ENCODE peak calls at places on chromosomes 1 and 21, in five cellular contexts. F, Y, P, B and J are unnamed samples.

GRCh38 chr1:227729144-227729880 is 5.8 kb downstream of the JMJD4 start:
- DNase-seq in P (no peak), B (no peak), F (no peak), Y (no peak), J (no peak)

GRCh38 chr1:53294557-53294956 is 33.3 kb downstream of the LRP8 start:
- DNase-seq in B (no peak), F (no peak), Y (no peak), P (no peak), J (no peak)

GRCh38 chr1:54800899-54801759 is at the start of gene TTC22:
- DNase-seq in F (peak; percentile 39), Y (no peak), P (no peak), B (peak; percentile 72), J (no peak)

GRCh38 chr1:154961497-154962237 is at the start of gene PYGO2:
- DNase-seq in F (peak; percentile 91), B (peak; percentile 80), P (peak; percentile 84), Y (peak; percentile 69), J (peak; percentile 80)

GRCh38 chr1:5514519-5515183 is 477.6 kb downstream of the NPHP4 start:
- DNase-seq in P (peak; percentile 76), F (peak; percentile 78), B (peak; percentile 76), Y (no peak), J (peak; percentile 91)

GRCh38 chr1:31573261-31573660 is 3.1 kb upstream of the TINAGL1 start:
- DNase-seq in Y (no peak), F (no peak), P (no peak), B (no peak), J (no peak)

GRCh38 chr21:35855463-35855862 is 204.9 kb downstream of the SETD4 start:
- DNase-seq in Y (no peak), B (no peak), P (no peak), F (no peak), J (no peak)

GRCh38 chr1:115337633-115338456 is at the start of gene NGF:
- DNase-seq in Y (peak; percentile 80), B (no peak), P (peak; percentile 64), F (peak; percentile 86), J (peak; percentile 68)

GRCh38 chr1:216632980-216633379 is 90.2 kb downstream of the ESRRG start:
- DNase-seq in Y (no peak), B (no peak), F (peak; percentile 27), P (no peak), J (no peak)

GRCh38 chr1:20726107-20726911 is 6.2 kb downstream of the SH2D5 start:
- DNase-seq in F (no peak), B (no peak), Y (no peak), P (no peak), J (peak; percentile 29)

GRCh38 chr1:243974451-243975292 is 76.4 kb upstream of the ZBTB18 start:
- DNase-seq in B (no peak), P (no peak), F (peak; percentile 52), Y (no peak), J (no peak)

GRCh38 chr1:232012773-232013386 is 386.3 kb downstream of the DISC1 start:
- DNase-seq in P (peak; percentile 23), B (no peak), Y (peak; percentile 66), F (no peak), J (no peak)

GRCh38 chr1:229058111-229058551 is 212.8 kb upstream of the RAB4A start:
- DNase-seq in B (peak; percentile 34), P (no peak), Y (no peak), F (no peak), J (no peak)

GRCh38 chr1:70966018-70966638 is 81.5 kb downstream of the PTGER3 start:
- DNase-seq in Y (no peak), F (no peak), B (no peak), P (no peak), J (no peak)

GRCh38 chr1:3676581-3677410 is 24.5 kb downstream of the TP73 start:
- DNase-seq in F (no peak), Y (no peak), B (no peak), P (peak; percentile 3), J (no peak)

GRCh38 chr1:78619029-78619428 is 1.2 kb upstream of the IFI44L start:
- DNase-seq in F (no peak), P (no peak), Y (no peak), B (no peak), J (no peak)

GRCh38 chr1:2602311-2602835 is 15.8 kb downstream of the PRXL2B start:
- DNase-seq in B (no peak), Y (no peak), F (no peak), P (no peak), J (no peak)

GRCh38 chr1:25770541-25771245 is 29.3 kb upstream of the SELENON start:
- DNase-seq in P (peak; percentile 33), F (peak; percentile 26), Y (peak; percentile 34), B (peak; percentile 47), J (no peak)

GRCh38 chr1:198155253-198155652 is 1.5 kb upstream of the NEK7 start:
- DNase-seq in Y (no peak), B (no peak), F (no peak), P (no peak), J (no peak)

GRCh38 chr1:214658785-214659184 is 55.8 kb downstream of the CENPF start:
- DNase-seq in B (no peak), F (peak; percentile 39), P (no peak), Y (no peak), J (peak; percentile 41)

GRCh38 chr21:44765231-44766013 is 36.2 kb downstream of the UBE2G2 start:
- DNase-seq in B (peak; percentile 60), P (no peak), F (no peak), Y (no peak), J (no peak)

GRCh38 chr21:18608226-18608625 is 204.6 kb upstream of the TMPRSS15 start:
- DNase-seq in B (no peak), P (no peak), F (no peak), Y (no peak), J (no peak)

GRCh38 chr1:186802388-186802787 is 26.4 kb upstream of the PLA2G4A start:
- DNase-seq in F (no peak), Y (no peak), B (no peak), P (no peak), J (no peak)

GRCh38 chr1:15543589-15544568 is 17.2 kb downstream of the DNAJC16 start:
- DNase-seq in P (no peak), Y (no peak), F (no peak), B (no peak), J (no peak)

GRCh38 chr1:29355375-29355774 is 119.1 kb downstream of the PTPRU start:
- DNase-seq in B (no peak), Y (no peak), F (no peak), P (no peak), J (no peak)

GRCh38 chr1:230120949-230121381 is 53.9 kb downstream of the GALNT2 start:
- DNase-seq in B (no peak), P (no peak), F (peak; percentile 47), Y (no peak), J (no peak)

GRCh38 chr1:160779662-160780397 is 16.1 kb upstream of the LY9 start:
- DNase-seq in P (no peak), Y (no peak), F (peak; percentile 60), B (peak; percentile 57), J (no peak)

GRCh38 chr21:27674037-27674436 is 707.1 kb upstream of the ADAMTS5 start:
- DNase-seq in P (no peak), Y (no peak), F (no peak), B (no peak), J (no peak)

GRCh38 chr1:8373547-8374270 is 55.8 kb downstream of the SLC45A1 start:
- DNase-seq in F (peak; percentile 81), B (no peak), Y (peak; percentile 86), P (peak; percentile 68), J (no peak)

GRCh38 chr1:164728719-164729118 is 169.7 kb downstream of the PBX1 start:
- DNase-seq in Y (no peak), F (no peak), B (no peak), P (no peak), J (no peak)

GRCh38 chr1:164735315-164736052 is 176.5 kb downstream of the PBX1 start:
- DNase-seq in B (no peak), F (peak; percentile 38), P (no peak), Y (no peak), J (no peak)

GRCh38 chr1:164733734-164734133 is 174.8 kb downstream of the PBX1 start:
- DNase-seq in B (no peak), F (no peak), Y (no peak), P (no peak), J (no peak)

GRCh38 chr1:164731161-164731747 is 172.3 kb downstream of the PBX1 start:
- DNase-seq in Y (no peak), F (no peak), P (no peak), B (no peak), J (no peak)

GRCh38 chr1:164733070-164733469 is 174.1 kb downstream of the PBX1 start:
- DNase-seq in B (no peak), Y (no peak), F (no peak), P (no peak), J (no peak)
- TF ChIP-seq CTCF in B (no peak), Y (no peak), F (no peak), P (no peak), J (no peak)

GRCh38 chr1:93702828-93703183 is 21.2 kb upstream of the BCAR3 start:
- DNase-seq in B (no peak), F (no peak), P (no peak), Y (no peak), J (no peak)
- TF ChIP-seq CTCF in B (no peak), F (no peak), P (peak; percentile 15), Y (no peak), J (no peak)

DNA sequence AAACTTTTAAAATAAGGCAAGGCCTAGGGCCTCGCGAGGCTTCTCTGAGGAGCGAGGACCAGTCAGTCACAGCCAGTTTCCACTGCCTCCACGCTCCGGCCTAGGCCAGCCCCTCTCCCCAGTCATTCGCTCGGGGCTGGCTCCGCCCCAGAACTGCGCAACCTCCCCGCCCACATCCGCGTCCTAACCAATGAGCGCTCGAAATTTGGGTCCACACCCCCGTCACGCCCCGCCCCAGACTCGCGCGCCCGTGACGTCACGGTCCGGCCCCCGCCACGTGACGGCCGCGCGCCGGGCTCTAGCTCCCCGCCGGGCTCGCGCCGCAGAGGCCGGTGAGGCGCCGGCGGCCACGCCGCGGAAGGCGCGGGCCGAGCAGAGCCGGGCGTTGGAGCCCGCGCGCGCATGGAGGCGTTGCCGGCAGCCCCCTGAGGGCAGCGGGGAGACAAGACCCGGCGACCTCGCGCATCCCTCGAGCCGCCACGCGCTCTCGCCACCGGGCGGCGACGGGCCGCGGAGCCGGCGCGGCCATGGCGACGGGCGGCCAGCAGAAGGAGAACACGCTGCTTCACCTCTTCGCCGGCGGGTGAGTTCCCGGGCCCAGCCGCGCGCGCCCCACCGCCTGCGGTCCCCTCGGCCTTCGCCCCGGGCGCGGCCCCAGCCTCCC is at the start of gene SLC25A33:
- DNase-seq in F (peak; percentile 96), Y (peak; percentile 97), P (peak; percentile 98), B (peak; percentile 98), J (peak; percentile 100)
- TF ChIP-seq CTCF in F (peak; percentile 17), Y (no peak), P (no peak), B (no peak), J (no peak)

DNA sequence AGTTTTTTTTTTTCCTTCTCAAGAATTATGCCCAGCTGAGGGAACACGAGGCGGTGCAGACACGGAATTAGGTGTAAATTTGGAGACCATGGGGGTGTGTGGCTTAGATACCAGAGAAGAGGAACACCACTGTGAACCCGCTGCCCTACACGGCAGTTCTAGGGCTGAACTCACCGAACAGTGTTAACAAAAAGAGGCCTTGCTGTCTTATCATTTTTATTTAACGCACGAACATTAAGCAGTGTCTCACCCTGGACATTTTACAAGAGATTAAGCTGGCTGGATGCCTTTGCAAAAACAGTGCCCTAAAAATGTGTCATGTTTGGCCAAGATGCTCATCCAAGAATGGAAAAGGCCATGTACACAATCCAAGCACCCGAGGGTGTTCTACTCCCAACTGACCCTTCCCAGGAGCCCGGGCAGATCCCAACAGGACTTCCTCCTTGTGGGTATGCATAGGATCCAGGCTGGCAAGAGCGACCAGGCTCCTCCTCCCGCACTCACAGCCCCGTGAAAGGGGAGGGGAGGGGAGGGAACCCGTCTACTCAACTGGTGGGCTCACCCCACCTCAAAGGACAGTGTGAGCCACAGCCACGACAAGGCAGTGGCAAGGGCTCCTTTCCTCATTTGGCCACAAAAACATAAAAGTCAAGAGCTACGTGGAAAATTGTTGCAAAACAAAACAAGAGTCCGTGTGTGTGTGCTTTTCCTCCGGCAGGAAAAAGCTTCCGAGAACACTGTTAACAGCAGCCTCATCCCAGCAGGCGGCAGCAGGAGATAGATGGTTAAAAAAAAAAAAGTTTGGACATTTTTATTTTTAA is 20.3 kb downstream of the C2CD2 start:
- DNase-seq in Y (no peak), F (no peak), P (no peak), B (no peak), J (no peak)
- TF ChIP-seq CTCF in Y (peak; percentile 35), F (no peak), P (peak; percentile 52), B (no peak), J (no peak)